ENCODE peak calls at places on chromosomes 11 and 22, in eight cellular contexts. R, T, V, Q, K, U, Y and S are unnamed samples.

GRCh38 chr11:128365044-128365443 is 222.3 kb downstream of the ETS1 start:
- DNase-seq in K (no peak), R (no peak), T (no peak), V (no peak), U (peak), Y (peak), Q (no peak), S (no peak)

GRCh38 chr11:108565653-108566052 is 27.9 kb downstream of the EXPH5 start:
- DNase-seq in T (no peak), Q (no peak), V (no peak), R (no peak), K (no peak), U (no peak), Y (no peak), S (no peak)

GRCh38 chr11:108012139-108012725 is 3.5 kb downstream of the CUL5 start:
- DNase-seq in K (no peak), Y (no peak), Q (no peak), V (no peak), T (no peak), R (no peak), U (no peak), S (no peak)

GRCh38 chr11:117010808-117011540 is 87.3 kb downstream of the SIK3 start:
- DNase-seq in Y (no peak), T (no peak), R (no peak), V (no peak), Q (no peak), K (no peak), U (peak), S (no peak)

GRCh38 chr11:35066783-35067476 is 72.0 kb upstream of the CD44 start:
- DNase-seq in R (no peak), Y (no peak), Q (peak), K (no peak), T (no peak), V (no peak), U (no peak), S (peak)

GRCh38 chr11:78351979-78352731 is 65.5 kb downstream of the GAB2 start:
- DNase-seq in U (no peak), R (no peak), Y (no peak), Q (no peak), V (no peak), T (no peak), K (no peak), S (no peak)

GRCh38 chr11:85854557-85855340 is 434 bp upstream of the CCDC83 start:
- DNase-seq in Q (peak), U (peak), V (peak), R (peak), Y (peak), K (peak), T (peak), S (peak)

GRCh38 chr22:47168441-47168840 is 406.0 kb downstream of the TBC1D22A start:
- DNase-seq in V (no peak), T (no peak), Y (no peak), Q (no peak), K (no peak), R (no peak), U (no peak), S (no peak)

GRCh38 chr11:1140642-1141490 is 16.9 kb upstream of the MUC5AC start:
- DNase-seq in U (no peak), T (no peak), Q (no peak), R (no peak), K (no peak), Y (peak), V (no peak), S (peak)

GRCh38 chr22:20885557-20886323 is 26.9 kb downstream of the SNAP29 start:
- DNase-seq in U (peak), T (no peak), K (peak), R (peak), V (peak), Q (peak), Y (peak), S (peak)

GRCh38 chr11:72812968-72813739 is 1.1 kb upstream of the ATG16L2 start:
- DNase-seq in Q (peak), R (peak), K (peak), Y (peak), T (no peak), V (no peak), U (peak), S (peak)

GRCh38 chr22:41157083-41157482 is 48.0 kb upstream of the L3MBTL2 start:
- DNase-seq in R (no peak), K (no peak), V (no peak), Y (no peak), U (no peak), T (no peak), Q (no peak), S (no peak)

GRCh38 chr22:27581688-27582087 is 219.9 kb downstream of the MN1 start:
- DNase-seq in T (no peak), K (no peak), R (no peak), V (peak), Y (no peak), U (no peak), Q (no peak), S (no peak)

GRCh38 chr11:123570939-123571590 is 83.4 kb downstream of the SCN3B start:
- DNase-seq in V (no peak), U (no peak), T (no peak), Y (no peak), K (no peak), R (no peak), Q (no peak), S (no peak)

GRCh38 chr22:36902143-36902911 is 11.1 kb upstream of the CSF2RB start:
- DNase-seq in Q (no peak), U (no peak), T (no peak), V (no peak), R (no peak), Y (no peak), K (no peak), S (no peak)

GRCh38 chr22:19720999-19721485 is 2.3 kb upstream of the GP1BB start:
- DNase-seq in R (no peak), U (no peak), V (no peak), T (no peak), K (no peak), Q (no peak), Y (no peak), S (no peak)

GRCh38 chr11:134515081-134515960 is 103.3 kb upstream of the B3GAT1 start:
- DNase-seq in K (no peak), R (no peak), U (no peak), Y (no peak), V (no peak), Q (no peak), T (no peak), S (no peak)

GRCh38 chr11:45777127-45777969 is 27.6 kb upstream of the SLC35C1 start:
- DNase-seq in R (no peak), U (peak), Y (no peak), Q (no peak), V (no peak), K (no peak), T (no peak), S (no peak)

GRCh38 chr11:121767433-121767832 is 314.7 kb upstream of the SORL1-AS1 start:
- DNase-seq in Y (no peak), T (no peak), R (no peak), V (no peak), K (no peak), U (no peak), Q (no peak), S (no peak)

GRCh38 chr11:109854696-109855095 is 238.5 kb upstream of the ZC3H12C start:
- DNase-seq in V (no peak), U (no peak), R (no peak), T (no peak), K (no peak), Q (no peak), Y (no peak), S (no peak)

GRCh38 chr11:18705651-18706281 is 7.2 kb downstream of the TMEM86A start:
- DNase-seq in V (peak), R (no peak), T (no peak), K (no peak), U (peak), Q (no peak), Y (no peak), S (no peak)

GRCh38 chr11:23542171-23542570 is 681.9 kb upstream of the CCDC179 start:
- DNase-seq in Q (no peak), V (no peak), U (no peak), T (no peak), R (no peak), Y (no peak), K (no peak), S (no peak)

GRCh38 chr11:126834149-126834548 is 166.4 kb downstream of the KIRREL3 start:
- DNase-seq in R (no peak), V (no peak), K (no peak), Y (no peak), T (no peak), U (no peak), Q (no peak), S (no peak)

GRCh38 chr11:10426475-10426874 is 28.6 kb upstream of the AMPD3 start:
- DNase-seq in V (no peak), Y (no peak), Q (no peak), U (no peak), K (no peak), R (no peak), T (no peak), S (no peak)

GRCh38 chr11:75626692-75627536 is 41.9 kb downstream of the MAP6 start:
- DNase-seq in K (peak), V (no peak), Q (no peak), T (no peak), Y (no peak), R (no peak), U (no peak), S (no peak)

GRCh38 chr11:58316142-58316541 is 42.7 kb downstream of the OR5B17 start:
- DNase-seq in V (no peak), Q (no peak), U (peak), T (no peak), R (no peak), K (no peak), Y (no peak), S (no peak)

GRCh38 chr11:133570376-133570775 is 38.1 kb upstream of the OPCML start:
- DNase-seq in U (no peak), K (no peak), Q (no peak), R (no peak), V (no peak), T (no peak), Y (no peak), S (no peak)

GRCh38 chr22:20201837-20202392 is 51.1 kb upstream of the CCDC188 start:
- DNase-seq in V (no peak), T (no peak), Y (no peak), K (no peak), U (no peak), Q (no peak), R (no peak), S (no peak)

GRCh38 chr22:45164217-45165123 is 745 bp downstream of the NUP50 start:
- DNase-seq in R (peak), Y (peak), K (peak), T (no peak), U (peak), Q (peak), V (peak), S (peak)

GRCh38 chr11:75508051-75508561 is 17.6 kb downstream of the GDPD5 start:
- DNase-seq in U (no peak), R (no peak), Y (no peak), Q (no peak), T (no peak), K (no peak), V (no peak), S (peak)

GRCh38 chr22:48717883-48718817 is 1109.5 kb downstream of the BRD1 start:
- DNase-seq in Q (no peak), R (no peak), U (no peak), K (no peak), T (no peak), Y (no peak), V (no peak), S (peak)

GRCh38 chr11:8442301-8442700 is 151.7 kb downstream of the STK33 start:
- DNase-seq in R (no peak), Y (no peak), T (no peak), Q (no peak), K (no peak), V (no peak), U (no peak), S (no peak)

GRCh38 chr11:130272336-130272735 is 42.4 kb downstream of the ZBTB44 start:
- DNase-seq in K (no peak), Y (no peak), Q (no peak), V (no peak), T (no peak), R (no peak), U (no peak), S (no peak)

GRCh38 chr22:23714596-23715588 is 24.1 kb downstream of the RGL4 start:
- DNase-seq in Y (no peak), K (no peak), U (no peak), V (no peak), T (no peak), R (no peak), Q (no peak), S (no peak)